ENCODE peak calls at places on chromosomes 7 and 10, in six cellular contexts. R is fibroblast of lung, Q is stomach, I is omental fat pad, P is neural crest cell, X is IMR-90. E is an unnamed sample.

GRCh38 chr7:152462995-152463713 is 27.4 kb upstream of the KMT2C start:
- DNase-seq in R (peak; percentile 75), Q (no peak), I (peak; percentile 23), P (no peak), X (peak; percentile 55), E (no peak)

GRCh38 chr10:79490400-79491081 is 21.8 kb upstream of the EIF5AL1 start:
- DNase-seq in R (peak; percentile 66), Q (no peak), I (no peak), P (no peak), X (peak; percentile 57), E (no peak)

GRCh38 chr10:123548779-123549178 is 117.4 kb upstream of the GPR26 start:
- DNase-seq in R (no peak), Q (no peak), I (no peak), P (no peak), X (no peak), E (no peak)

GRCh38 chr7:41222704-41223103 is 480.2 kb downstream of the INHBA start:
- DNase-seq in R (peak; percentile 77), Q (no peak), I (no peak), P (no peak), X (peak; percentile 96), E (no peak)

GRCh38 chr7:151088019-151088855 is 2.0 kb downstream of the AGAP3 start:
- DNase-seq in R (peak; percentile 17), Q (no peak), I (no peak), P (no peak), X (no peak), E (no peak)

GRCh38 chr7:137715546-137715945 is 131.2 kb downstream of the DGKI start:
- DNase-seq in R (no peak), Q (no peak), I (no peak), P (no peak), X (peak; percentile 36), E (no peak)

GRCh38 chr10:85105614-85106013 is 777.2 kb downstream of the CCSER2 start:
- DNase-seq in R (no peak), Q (no peak), I (no peak), P (peak; percentile 6), X (no peak), E (no peak)

GRCh38 chr7:151141281-151141854 is 26.1 kb downstream of the GBX1 start:
- DNase-seq in R (no peak), Q (no peak), I (no peak), P (no peak), X (no peak), E (no peak)

GRCh38 chr7:18958627-18959026 is 158.8 kb downstream of the TWIST1 start:
- DNase-seq in R (peak; percentile 55), Q (no peak), I (no peak), P (no peak), X (peak; percentile 85), E (no peak)

GRCh38 chr7:112997831-112998230 is 88.8 kb downstream of the GPR85 start:
- DNase-seq in R (no peak), Q (no peak), I (no peak), P (no peak), X (no peak), E (no peak)

GRCh38 chr7:2698581-2699288 is 10.7 kb downstream of the AMZ1 start:
- DNase-seq in R (no peak), Q (no peak), I (no peak), P (no peak), X (no peak), E (peak; percentile 94)

GRCh38 chr10:8416192-8416701 is 361.8 kb downstream of the GATA3 start:
- DNase-seq in R (no peak), Q (no peak), I (no peak), P (no peak), X (no peak), E (peak; percentile 67)

GRCh38 chr7:31122649-31123058 is 70.5 kb downstream of the ADCYAP1R1 start:
- DNase-seq in R (peak; percentile 93), Q (peak; percentile 67), I (no peak), P (peak; percentile 61), X (peak; percentile 90), E (peak; percentile 64)

GRCh38 chr10:34954142-34954541 is 136.0 kb downstream of the CUL2 start:
- DNase-seq in R (no peak), Q (peak; percentile 94), I (no peak), P (no peak), X (no peak), E (no peak)

GRCh38 chr10:78594938-78595645 is 473.7 kb upstream of the ZMIZ1 start:
- DNase-seq in R (peak; percentile 15), Q (no peak), I (no peak), P (no peak), X (no peak), E (no peak)

GRCh38 chr7:77351539-77352004 is 64.6 kb downstream of the GSAP start:
- DNase-seq in R (no peak), Q (peak; percentile 30), I (no peak), P (no peak), X (no peak), E (peak; percentile 72)

GRCh38 chr7:5218564-5219360 is 28.7 kb downstream of the WIPI2 start:
- DNase-seq in R (no peak), Q (no peak), I (no peak), P (no peak), X (no peak), E (no peak)

GRCh38 chr7:50703654-50704053 is 79.0 kb downstream of the GRB10 start:
- DNase-seq in R (no peak), Q (no peak), I (no peak), P (no peak), X (no peak), E (no peak)

GRCh38 chr7:137146552-137146961 is 197.0 kb downstream of the PTN start:
- DNase-seq in R (peak; percentile 48), Q (no peak), I (no peak), P (no peak), X (peak; percentile 94), E (no peak)

GRCh38 chr7:114081606-114082425 is 163.0 kb upstream of the PPP1R3A start:
- DNase-seq in R (peak; percentile 89), Q (no peak), I (no peak), P (peak; percentile 18), X (peak; percentile 70), E (peak; percentile 16)
- TF ChIP-seq CTCF in R (peak; percentile 31), Q (peak; percentile 64), I (no peak), P (peak; percentile 89), X (peak; percentile 76), E (peak; percentile 24)

GRCh38 chr10:86523348-86523747 is 1.8 kb upstream of the WAPL start:
- DNase-seq in R (no peak), Q (no peak), I (no peak), P (no peak), X (peak; percentile 22), E (no peak)

GRCh38 chr10:86520871-86521619 is 547 bp downstream of the WAPL start:
- DNase-seq in R (peak; percentile 57), Q (peak; percentile 61), I (peak; percentile 44), P (peak; percentile 22), X (peak; percentile 42), E (peak; percentile 57)

GRCh38 chr10:86522385-86522855 is 828 bp upstream of the WAPL start:
- DNase-seq in R (no peak), Q (no peak), I (no peak), P (no peak), X (no peak), E (no peak)

GRCh38 chr10:86524225-86524982 is 2.8 kb upstream of the WAPL start:
- DNase-seq in R (no peak), Q (no peak), I (no peak), P (no peak), X (no peak), E (no peak)

DNA sequence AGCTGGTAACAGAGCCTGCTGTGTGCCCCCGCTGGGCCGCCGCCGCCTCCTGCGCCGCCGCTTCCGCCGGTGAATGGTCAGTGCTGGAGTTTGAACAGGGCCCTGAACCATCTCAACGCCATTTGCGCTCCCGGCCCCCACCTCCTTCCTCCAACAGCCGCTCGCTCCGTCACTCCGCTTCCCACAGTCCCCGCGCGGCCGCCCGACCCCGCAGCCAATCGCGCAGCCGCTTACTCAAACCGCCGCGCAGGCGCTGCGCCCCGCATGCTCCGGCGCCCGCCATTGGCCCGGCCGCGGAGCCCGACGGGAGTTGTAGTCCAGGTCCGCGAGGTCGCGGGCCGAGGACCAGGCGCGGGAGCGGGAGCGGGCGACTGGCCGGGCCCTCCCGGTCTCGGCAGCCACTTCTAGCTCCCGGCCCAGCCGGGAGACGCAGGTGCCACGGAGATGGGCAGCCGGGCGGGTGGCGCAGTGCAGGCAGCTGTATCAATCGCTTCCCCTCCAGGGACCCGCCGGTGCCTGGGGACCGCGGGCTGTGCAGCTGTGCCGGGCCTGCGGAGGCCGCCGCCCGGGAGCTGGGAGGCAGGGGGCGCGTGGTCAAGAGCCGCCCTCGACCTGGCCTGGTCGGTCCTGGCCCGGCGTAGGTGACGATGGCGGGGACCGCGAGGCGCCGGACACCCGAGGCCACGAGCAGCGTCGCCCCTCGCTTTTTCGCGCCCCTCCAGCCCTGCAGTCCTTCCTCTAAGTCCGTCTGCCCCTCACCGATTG is at the start of gene WAPL:
- DNase-seq in R (peak; percentile 91), Q (peak; percentile 97), I (peak; percentile 78), P (peak; percentile 93), X (peak; percentile 90), E (peak; percentile 95)
- TF ChIP-seq CTCF in R (no peak), Q (no peak), I (no peak), P (no peak), X (no peak), E (no peak)

DNA sequence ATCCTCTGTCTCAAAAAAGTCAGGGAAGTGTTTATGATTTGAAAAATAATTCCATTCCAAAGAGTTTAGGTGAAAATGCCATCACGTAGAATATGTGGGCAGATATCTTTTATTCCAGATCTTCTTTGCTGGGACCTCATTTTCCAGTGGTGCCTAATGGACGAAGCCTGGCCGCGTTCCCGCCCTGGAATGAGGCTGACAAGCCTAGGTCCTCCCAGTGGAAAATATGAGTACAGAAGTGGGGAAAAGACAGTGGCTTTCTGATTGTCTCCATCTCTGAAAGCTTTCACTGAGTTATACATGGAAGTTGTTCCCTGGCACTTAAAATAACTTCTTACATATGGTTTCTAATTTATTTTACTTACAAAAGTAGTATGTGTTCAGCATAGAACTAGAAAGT is 139.4 kb downstream of the TACC2 start:
- DNase-seq in R (peak; percentile 29), Q (peak; percentile 44), I (no peak), P (no peak), X (peak; percentile 44), E (no peak)
- TF ChIP-seq CTCF in R (peak; percentile 30), Q (no peak), I (no peak), P (no peak), X (no peak), E (no peak)

GRCh38 chr10:121235692-121236091 is 362.6 kb downstream of the FGFR2 start:
- DNase-seq in R (no peak), Q (no peak), I (no peak), P (no peak), X (no peak), E (no peak)

GRCh38 chr10:121240556-121240955 is 357.7 kb downstream of the FGFR2 start:
- DNase-seq in R (no peak), Q (no peak), I (no peak), P (no peak), X (no peak), E (no peak)

GRCh38 chr10:121240011-121240410 is 358.2 kb downstream of the FGFR2 start:
- DNase-seq in R (no peak), Q (peak; percentile 52), I (no peak), P (no peak), X (no peak), E (no peak)

GRCh38 chr10:121236621-121237020 is 361.6 kb downstream of the FGFR2 start:
- DNase-seq in R (no peak), Q (no peak), I (no peak), P (no peak), X (no peak), E (no peak)

DNA sequence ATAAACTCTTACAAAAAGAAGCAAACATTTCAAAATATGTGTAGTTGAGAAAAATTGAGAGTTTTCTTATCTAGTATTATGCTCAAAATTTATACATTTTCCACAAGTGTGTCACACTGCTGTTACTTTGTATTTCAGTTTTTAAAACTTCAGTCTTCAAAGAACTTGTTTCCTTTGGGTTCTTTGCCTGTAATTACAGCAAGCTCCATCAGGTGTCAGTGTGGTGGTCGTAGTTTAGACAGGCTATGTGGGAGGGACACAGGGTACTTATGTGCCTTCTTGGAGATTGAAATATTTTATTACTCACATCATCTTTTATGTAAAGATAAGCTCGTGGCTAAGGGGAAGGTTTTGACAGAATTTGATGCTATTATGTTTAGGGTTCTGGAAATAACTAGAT is 360.5 kb downstream of the FGFR2 start:
- DNase-seq in R (no peak), Q (no peak), I (no peak), P (no peak), X (no peak), E (no peak)
- TF ChIP-seq CTCF in R (no peak), Q (no peak), I (no peak), P (peak; percentile 43), X (no peak), E (no peak)